ENCODE peak calls at places on chromosomes 4 and X, in four cellular contexts. One of them, this sample, is unnamed.

GRCh38 chr4:76459291-76459723 is 24.3 kb downstream of the SHROOM3 start:
- DNase-seq in caudate nucleus: no peak
- DNase-seq in upper lobe of right lung: no peak
- DNase-seq in activated CD4-positive, CD25-positive, alpha-beta regulatory T cell treated with anti-CD3 and anti-CD28 coated beads, Interleukin-2, amount 50 U/mL, for 72 hours: no peak
- DNase-seq in this sample: peak

GRCh38 chr4:134518574-134519217 is 317.1 kb upstream of the PABPC4L start:
- DNase-seq in caudate nucleus: no peak
- DNase-seq in activated CD4-positive, CD25-positive, alpha-beta regulatory T cell treated with anti-CD3 and anti-CD28 coated beads, Interleukin-2, amount 50 U/mL, for 72 hours: no peak
- DNase-seq in upper lobe of right lung: no peak
- DNase-seq in this sample: no peak

GRCh38 chr4:145805490-145805889 is 125.5 kb downstream of the C4orf51 start:
- DNase-seq in upper lobe of right lung: no peak
- DNase-seq in activated CD4-positive, CD25-positive, alpha-beta regulatory T cell treated with anti-CD3 and anti-CD28 coated beads, Interleukin-2, amount 50 U/mL, for 72 hours: no peak
- DNase-seq in caudate nucleus: no peak
- DNase-seq in this sample: peak

GRCh38 chrX:37844622-37845021 is 2.7 kb downstream of the DYNLT3 start:
- DNase-seq in caudate nucleus: no peak
- DNase-seq in upper lobe of right lung: no peak
- DNase-seq in activated CD4-positive, CD25-positive, alpha-beta regulatory T cell treated with anti-CD3 and anti-CD28 coated beads, Interleukin-2, amount 50 U/mL, for 72 hours: no peak
- DNase-seq in this sample: no peak

GRCh38 chrX:12950851-12951589 is 23.9 kb upstream of the TMSB4X start:
- DNase-seq in upper lobe of right lung: peak
- DNase-seq in caudate nucleus: no peak
- DNase-seq in activated CD4-positive, CD25-positive, alpha-beta regulatory T cell treated with anti-CD3 and anti-CD28 coated beads, Interleukin-2, amount 50 U/mL, for 72 hours: peak
- DNase-seq in this sample: no peak

GRCh38 chr4:14247767-14248166 is 620.2 kb upstream of the BOD1L1 start:
- DNase-seq in activated CD4-positive, CD25-positive, alpha-beta regulatory T cell treated with anti-CD3 and anti-CD28 coated beads, Interleukin-2, amount 50 U/mL, for 72 hours: no peak
- DNase-seq in caudate nucleus: peak
- DNase-seq in upper lobe of right lung: no peak
- DNase-seq in this sample: no peak

GRCh38 chr4:176425035-176425434 is 105.3 kb downstream of the SPCS3 start:
- DNase-seq in caudate nucleus: no peak
- DNase-seq in activated CD4-positive, CD25-positive, alpha-beta regulatory T cell treated with anti-CD3 and anti-CD28 coated beads, Interleukin-2, amount 50 U/mL, for 72 hours: no peak
- DNase-seq in upper lobe of right lung: no peak
- DNase-seq in this sample: no peak

GRCh38 chr4:109411964-109412363 is 21.7 kb upstream of the SEC24B start:
- DNase-seq in caudate nucleus: peak
- DNase-seq in upper lobe of right lung: no peak
- DNase-seq in activated CD4-positive, CD25-positive, alpha-beta regulatory T cell treated with anti-CD3 and anti-CD28 coated beads, Interleukin-2, amount 50 U/mL, for 72 hours: no peak
- DNase-seq in this sample: peak

GRCh38 chr4:23382880-23383279 is 507.0 kb downstream of the PPARGC1A start:
- DNase-seq in upper lobe of right lung: no peak
- DNase-seq in caudate nucleus: no peak
- DNase-seq in activated CD4-positive, CD25-positive, alpha-beta regulatory T cell treated with anti-CD3 and anti-CD28 coated beads, Interleukin-2, amount 50 U/mL, for 72 hours: no peak
- DNase-seq in this sample: peak

GRCh38 chr4:38102942-38103604 is 142.9 kb downstream of the PTTG2 start:
- DNase-seq in activated CD4-positive, CD25-positive, alpha-beta regulatory T cell treated with anti-CD3 and anti-CD28 coated beads, Interleukin-2, amount 50 U/mL, for 72 hours: no peak
- DNase-seq in upper lobe of right lung: no peak
- DNase-seq in caudate nucleus: no peak
- DNase-seq in this sample: no peak

GRCh38 chr4:42464550-42465124 is 67.3 kb downstream of the SHISA3 start:
- DNase-seq in upper lobe of right lung: no peak
- DNase-seq in activated CD4-positive, CD25-positive, alpha-beta regulatory T cell treated with anti-CD3 and anti-CD28 coated beads, Interleukin-2, amount 50 U/mL, for 72 hours: no peak
- DNase-seq in caudate nucleus: no peak
- DNase-seq in this sample: peak

GRCh38 chrX:86295293-86295692 is 147.0 kb downstream of the DACH2 start:
- DNase-seq in caudate nucleus: no peak
- DNase-seq in upper lobe of right lung: no peak
- DNase-seq in activated CD4-positive, CD25-positive, alpha-beta regulatory T cell treated with anti-CD3 and anti-CD28 coated beads, Interleukin-2, amount 50 U/mL, for 72 hours: no peak
- DNase-seq in this sample: no peak

GRCh38 chr4:70511365-70511764 is 7.0 kb upstream of the AMTN start:
- DNase-seq in upper lobe of right lung: no peak
- DNase-seq in activated CD4-positive, CD25-positive, alpha-beta regulatory T cell treated with anti-CD3 and anti-CD28 coated beads, Interleukin-2, amount 50 U/mL, for 72 hours: no peak
- DNase-seq in caudate nucleus: no peak
- DNase-seq in this sample: no peak

GRCh38 chr4:151715881-151716280 is 44.9 kb downstream of the GATB start:
- DNase-seq in caudate nucleus: no peak
- DNase-seq in upper lobe of right lung: no peak
- DNase-seq in activated CD4-positive, CD25-positive, alpha-beta regulatory T cell treated with anti-CD3 and anti-CD28 coated beads, Interleukin-2, amount 50 U/mL, for 72 hours: no peak
- DNase-seq in this sample: no peak